ENCODE peak calls at places on chromosomes 13 and 19, in nine cellular contexts. E, Z, R, F, A, C, H, X and D are unnamed samples.

GRCh38 chr13:75226755-75227435 is 255.1 kb downstream of the TBC1D4 start:
- DNase-seq in E (peak; percentile 62), Z (no peak), R (no peak), F (peak; percentile 86), A (no peak), C (no peak), H (no peak), X (no peak), D (no peak)

GRCh38 chr13:113874579-113875428 is 10.9 kb upstream of the GAS6 start:
- DNase-seq in E (no peak), Z (no peak), R (no peak), F (no peak), A (no peak), C (no peak), H (peak; percentile 13), X (no peak), D (no peak)

GRCh38 chr19:42071247-42071646 is 1.2 kb upstream of the GRIK5 start:
- DNase-seq in E (no peak), Z (no peak), R (no peak), F (no peak), A (no peak), C (no peak), H (no peak), X (no peak), D (no peak)

GRCh38 chr13:29491248-29491647 is 104.2 kb downstream of the SLC7A1 start:
- DNase-seq in E (no peak), Z (no peak), R (no peak), F (no peak), A (no peak), C (no peak), H (no peak), X (no peak), D (no peak)

GRCh38 chr19:30739394-30739793 is 367.2 kb downstream of the ZNF536 start:
- DNase-seq in E (no peak), Z (no peak), R (no peak), F (no peak), A (no peak), C (no peak), H (no peak), X (no peak), D (no peak)

GRCh38 chr19:32916969-32917611 is 47.5 kb upstream of the SLC7A9 start:
- DNase-seq in E (no peak), Z (no peak), R (no peak), F (no peak), A (no peak), C (no peak), H (no peak), X (no peak), D (no peak)

GRCh38 chr19:46416077-46416709 is 2.8 kb upstream of the CCDC8 start:
- DNase-seq in E (no peak), Z (no peak), R (peak; percentile 65), F (peak; percentile 75), A (peak; percentile 52), C (no peak), H (peak; percentile 66), X (no peak), D (peak; percentile 85)

GRCh38 chr13:66329988-66330429 is 900.1 kb downstream of the PCDH9 start:
- DNase-seq in E (no peak), Z (no peak), R (no peak), F (peak; percentile 37), A (peak; percentile 71), C (no peak), H (no peak), X (no peak), D (no peak)

GRCh38 chr19:31350033-31350692 is 927 bp upstream of the TSHZ3 start:
- DNase-seq in E (no peak), Z (peak; percentile 16), R (no peak), F (no peak), A (no peak), C (no peak), H (no peak), X (no peak), D (peak; percentile 52)

GRCh38 chr13:100921139-100921538 is 246.5 kb upstream of the TMTC4 start:
- DNase-seq in E (no peak), Z (no peak), R (no peak), F (peak; percentile 18), A (no peak), C (no peak), H (no peak), X (no peak), D (no peak)

GRCh38 chr13:112768795-112769411 is 79.1 kb downstream of the ATP11A start:
- DNase-seq in E (no peak), Z (no peak), R (no peak), F (no peak), A (no peak), C (no peak), H (no peak), X (no peak), D (no peak)

GRCh38 chr13:34346626-34347025 is 528.7 kb downstream of the RFC3 start:
- DNase-seq in E (no peak), Z (no peak), R (no peak), F (no peak), A (no peak), C (no peak), H (no peak), X (no peak), D (no peak)

GRCh38 chr13:92136449-92137180 is 738.2 kb downstream of the GPC5 start:
- DNase-seq in E (no peak), Z (no peak), R (no peak), F (no peak), A (no peak), C (no peak), H (no peak), X (no peak), D (no peak)

GRCh38 chr19:46840157-46840942 is 10.3 kb downstream of the AP2S1 start:
- DNase-seq in E (peak; percentile 49), Z (no peak), R (no peak), F (peak; percentile 70), A (peak; percentile 52), C (no peak), H (peak; percentile 78), X (peak; percentile 54), D (no peak)

GRCh38 chr13:60645552-60646138 is 248.6 kb downstream of the TDRD3 start:
- DNase-seq in E (no peak), Z (no peak), R (no peak), F (no peak), A (no peak), C (no peak), H (no peak), X (no peak), D (no peak)

GRCh38 chr19:996051-996838 is 4.0 kb upstream of the GRIN3B start:
- DNase-seq in E (no peak), Z (peak; percentile 98), R (no peak), F (peak; percentile 53), A (peak; percentile 22), C (no peak), H (peak; percentile 85), X (peak; percentile 69), D (no peak)